ENCODE peak calls at places on chromosomes 16 and 17, in ten cellular contexts. H is gastrocnemius medialis; D is stimulated activated naive CD4-positive, alpha-beta T cell; R is NCI-H1105 treated with DMSO at 0.1 percent for 48 hours; Q is ELR; X is cerebellar cortex; M is amygdala; A is nucleus accumbens; O is NCI-H1694 treated with DMSO at 0.1 percent for 48 hours; T is heart left ventricle. L is an unnamed sample.

GRCh38 chr17:6501359-6501758 is 55.0 kb downstream of the PITPNM3 start:
- DNase-seq in H (no peak), X (no peak), R (no peak), D (no peak), T (no peak), O (no peak), M (no peak), A (no peak), Q (no peak), L (no peak)

GRCh38 chr17:75615301-75615700 is 17.9 kb upstream of the SMIM5 start:
- DNase-seq in M (no peak), D (no peak), A (no peak), H (no peak), T (no peak), X (no peak), Q (no peak), O (no peak), R (no peak), L (no peak)

GRCh38 chr16:56265746-56266145 is 74.5 kb downstream of the GNAO1 start:
- DNase-seq in O (no peak), X (no peak), M (no peak), R (no peak), D (no peak), Q (no peak), A (no peak), H (no peak), T (no peak), L (no peak)

GRCh38 chr17:55433029-55433628 is 11.5 kb upstream of the MMD start:
- DNase-seq in H (no peak), T (no peak), O (no peak), Q (peak; percentile 72), D (no peak), R (no peak), X (no peak), A (no peak), M (no peak), L (no peak)

GRCh38 chr17:19718041-19718612 is 1.7 kb upstream of the SLC47A2 start:
- DNase-seq in A (no peak), H (no peak), M (no peak), D (no peak), O (no peak), X (no peak), R (no peak), Q (no peak), T (no peak), L (no peak)

GRCh38 chr17:28896491-28896883 is 1.0 kb downstream of the FLOT2 start:
- DNase-seq in O (no peak), A (no peak), T (no peak), H (no peak), D (no peak), Q (peak; percentile 22), X (no peak), R (no peak), M (no peak), L (no peak)

GRCh38 chr16:85126731-85127662 is 14.7 kb upstream of the CIBAR2 start:
- DNase-seq in R (peak; percentile 4), H (peak; percentile 78), T (no peak), D (no peak), Q (peak; percentile 51), A (peak; percentile 41), M (no peak), O (peak; percentile 96), X (peak; percentile 97), L (no peak)

GRCh38 chr16:10776280-10776679 is 32.6 kb downstream of the NUBP1 start:
- DNase-seq in R (no peak), A (no peak), T (no peak), D (no peak), O (no peak), H (no peak), M (no peak), X (no peak), Q (no peak), L (no peak)

GRCh38 chr17:61160789-61161440 is 238.7 kb upstream of the TBX2 start:
- DNase-seq in O (no peak), A (no peak), D (no peak), H (no peak), T (no peak), R (no peak), Q (no peak), X (no peak), M (no peak), L (no peak)

GRCh38 chr16:89105599-89106151 is 12.0 kb downstream of the ACSF3 start:
- DNase-seq in R (no peak), X (no peak), A (no peak), Q (no peak), D (no peak), H (no peak), M (no peak), O (no peak), T (no peak), L (no peak)

GRCh38 chr16:3101018-3101840 is 2.1 kb upstream of the ZSCAN10 start:
- DNase-seq in M (no peak), H (no peak), Q (peak; percentile 61), T (no peak), A (no peak), O (peak; percentile 29), X (peak; percentile 45), D (no peak), R (no peak), L (peak; percentile 38)

GRCh38 chr17:80824549-80825470 is 166.8 kb upstream of the CHMP6 start:
- DNase-seq in O (no peak), X (no peak), D (no peak), A (no peak), R (no peak), H (no peak), T (no peak), M (no peak), Q (no peak), L (no peak)

GRCh38 chr17:78223061-78223460 is 8.4 kb upstream of the TMEM235 start:
- DNase-seq in Q (no peak), X (no peak), M (no peak), T (no peak), H (no peak), A (no peak), D (no peak), O (no peak), R (no peak), L (no peak)

GRCh38 chr17:45919136-45919535 is 24.8 kb downstream of the MAPT start:
- DNase-seq in M (no peak), T (no peak), X (no peak), D (no peak), Q (no peak), O (no peak), A (no peak), R (no peak), H (no peak), L (no peak)

GRCh38 chr16:48386559-48387312 is 1.5 kb upstream of the SIAH1 start:
- DNase-seq in H (no peak), R (no peak), O (no peak), Q (no peak), A (no peak), M (no peak), X (no peak), D (no peak), T (no peak), L (no peak)

GRCh38 chr16:67162439-67163163 is 1.9 kb upstream of the HSF4 start:
- DNase-seq in H (no peak), T (no peak), D (no peak), Q (peak; percentile 36), M (no peak), X (peak; percentile 73), O (no peak), A (no peak), R (no peak), L (no peak)

GRCh38 chr17:1744551-1745512 is 2.2 kb downstream of the SERPINF2 start:
- DNase-seq in A (no peak), O (no peak), R (no peak), Q (no peak), T (no peak), H (no peak), X (no peak), D (no peak), M (no peak), L (no peak)

GRCh38 chr17:3886776-3887175 is 6.1 kb downstream of the CAMKK1 start:
- DNase-seq in D (no peak), A (peak; percentile 26), H (peak; percentile 15), R (no peak), X (no peak), O (no peak), Q (no peak), T (peak; percentile 47), M (no peak), L (no peak)

GRCh38 chr16:80407265-80407987 is 133.4 kb upstream of the DYNLRB2 start:
- DNase-seq in H (no peak), A (no peak), D (no peak), R (no peak), Q (no peak), T (no peak), M (no peak), X (no peak), O (no peak), L (no peak)

GRCh38 chr16:72847187-72848044 is 200.5 kb downstream of the ZFHX3 start:
- DNase-seq in R (no peak), D (no peak), T (peak; percentile 36), Q (peak; percentile 54), X (peak; percentile 47), M (no peak), A (peak; percentile 44), O (peak; percentile 14), H (no peak), L (no peak)

GRCh38 chr17:40484973-40485530 is 16.4 kb downstream of the TNS4 start:
- DNase-seq in O (no peak), A (no peak), X (no peak), M (no peak), R (no peak), T (no peak), H (no peak), D (no peak), Q (no peak), L (no peak)

GRCh38 chr17:22669721-22670120 is 977.4 kb downstream of the KCNJ18 start:
- DNase-seq in X (no peak), M (no peak), T (no peak), A (no peak), H (no peak), R (no peak), O (no peak), Q (no peak), D (no peak), L (no peak)

GRCh38 chr16:26816885-26817571 is 249.7 kb upstream of the C16orf82 start:
- DNase-seq in R (no peak), Q (peak; percentile 61), M (no peak), X (no peak), D (no peak), A (no peak), H (no peak), O (no peak), T (no peak), L (no peak)

GRCh38 chr17:4968166-4968915 is 724 bp upstream of the SPAG7 start:
- DNase-seq in D (no peak), A (peak; percentile 72), R (peak; percentile 73), M (no peak), X (no peak), H (no peak), T (no peak), O (no peak), Q (no peak), L (no peak)

GRCh38 chr16:67084345-67085028 is 25.3 kb upstream of the PHAF1 start:
- DNase-seq in T (no peak), Q (no peak), X (no peak), R (no peak), M (no peak), O (no peak), D (no peak), A (no peak), H (no peak), L (no peak)

GRCh38 chr16:21971856-21972255 is 18.7 kb downstream of the UQCRC2 start:
- DNase-seq in D (no peak), M (no peak), O (no peak), H (no peak), Q (no peak), R (no peak), A (no peak), T (no peak), X (no peak), L (no peak)

GRCh38 chr16:47026492-47026891 is 53.0 kb upstream of the DNAJA2 start:
- DNase-seq in T (no peak), A (no peak), R (no peak), D (no peak), X (no peak), Q (no peak), H (no peak), M (no peak), O (no peak), L (no peak)

GRCh38 chr16:73151225-73151624 is 103.3 kb upstream of the ZFHX3 start:
- DNase-seq in H (no peak), T (no peak), M (no peak), O (no peak), R (no peak), Q (no peak), X (no peak), D (no peak), A (no peak), L (no peak)